ENCODE peak calls at places on chromosomes 6 and 20, in four cellular contexts. U is CD4-positive, CD25-positive, alpha-beta regulatory T cell; V is neural progenitor cell; P is A673. Q is an unnamed sample.

GRCh38 chr6:154440022-154440421 is 70.5 kb downstream of the CNKSR3 start:
- DNase-seq in V (no peak), U (no peak), P (no peak), Q (no peak)

GRCh38 chr20:63878855-63879254 is 13.8 kb downstream of the TPD52L2 start:
- DNase-seq in V (no peak), U (no peak), P (no peak), Q (no peak)

GRCh38 chr6:152094276-152094675 is 286.8 kb downstream of the ESR1 start:
- DNase-seq in V (no peak), U (no peak), P (no peak), Q (no peak)

GRCh38 chr6:151391021-151391470 is 313 bp downstream of the ZBTB2 start:
- DNase-seq in V (peak; percentile 85), P (peak; percentile 86), U (peak; percentile 87), Q (peak; percentile 78)

GRCh38 chr6:133551847-133552331 is 310.7 kb downstream of the EYA4 start:
- DNase-seq in U (no peak), P (peak; percentile 37), V (no peak), Q (no peak)

GRCh38 chr6:71326611-71327010 is 38.0 kb downstream of the OGFRL1 start:
- DNase-seq in U (no peak), P (no peak), V (no peak), Q (no peak)

GRCh38 chr20:36462440-36463211 is 78.7 kb upstream of the MYL9 start:
- DNase-seq in U (no peak), V (peak; percentile 51), P (no peak), Q (no peak)

GRCh38 chr6:79040083-79040482 is 38.0 kb downstream of the PHIP start:
- DNase-seq in V (no peak), P (peak; percentile 4), U (no peak), Q (no peak)

GRCh38 chr6:136860043-136860442 is 37.7 kb downstream of the PEX7 start:
- DNase-seq in U (no peak), V (no peak), P (no peak), Q (no peak)

GRCh38 chr20:56807118-56807517 is 178.0 kb downstream of the TFAP2C start:
- DNase-seq in U (no peak), P (no peak), V (peak; percentile 68), Q (no peak)

GRCh38 chr6:145688493-145688905 is 46.8 kb downstream of the EPM2A start:
- DNase-seq in V (no peak), U (no peak), P (no peak), Q (no peak)

GRCh38 chr6:90997076-90997475 is 410.2 kb upstream of the MAP3K7 start:
- DNase-seq in U (no peak), V (no peak), P (peak; percentile 7), Q (no peak)

GRCh38 chr6:106513813-106514212 is 115.5 kb downstream of the RTN4IP1 start:
- DNase-seq in P (peak; percentile 52), U (no peak), V (no peak), Q (no peak)

GRCh38 chr6:129111853-129112252 is 228.9 kb downstream of the LAMA2 start:
- DNase-seq in P (no peak), U (no peak), V (no peak), Q (no peak)

GRCh38 chr6:40540790-40541189 is 46.4 kb downstream of the LRFN2 start:
- DNase-seq in V (no peak), U (no peak), P (no peak), Q (no peak)

GRCh38 chr6:154951400-154952200 is 43.5 kb upstream of the TIAM2 start:
- DNase-seq in P (no peak), V (no peak), U (no peak), Q (no peak)

GRCh38 chr6:91970700-91971099 is 1383.8 kb upstream of the MAP3K7 start:
- DNase-seq in V (no peak), P (no peak), U (no peak), Q (no peak)

GRCh38 chr6:79946242-79946641 is 1.1 kb downstream of the ELOVL4 start:
- DNase-seq in U (peak; percentile 20), V (peak; percentile 78), P (peak; percentile 67), Q (no peak)

GRCh38 chr6:32840604-32841246 is 2.2 kb upstream of the TAP2 start:
- DNase-seq in U (peak; percentile 48), V (no peak), P (no peak), Q (no peak)

GRCh38 chr6:103872683-103873082 is 987.0 kb downstream of the HACE1 start:
- DNase-seq in V (peak; percentile 69), U (no peak), P (peak; percentile 45), Q (no peak)

GRCh38 chr20:37354210-37355195 is 8.6 kb downstream of the SRC start:
- DNase-seq in V (no peak), P (no peak), U (no peak), Q (no peak)

GRCh38 chr20:47493175-47493953 is 8.3 kb upstream of the NCOA3 start:
- DNase-seq in U (peak; percentile 20), V (no peak), P (peak; percentile 87), Q (no peak)

GRCh38 chr6:142087950-142088857 is 44.5 kb upstream of the GJE1 start:
- DNase-seq in V (peak; percentile 1), P (no peak), U (no peak), Q (no peak)

GRCh38 chr6:72999995-73000394 is 225.3 kb downstream of the KHDC1L start:
- DNase-seq in P (no peak), U (no peak), V (no peak), Q (no peak)

GRCh38 chr6:158322724-158323560 is 10.7 kb downstream of the TULP4 start:
- DNase-seq in P (peak; percentile 11), U (peak; percentile 39), V (no peak), Q (no peak)
- H3K4me3 ChIP-seq in P (no peak overlapping the region), U (peak overlapping the region; percentile 43), V (no peak overlapping the region), Q (no peak overlapping the region)

GRCh38 chr6:14655990-14656640 is 538.5 kb downstream of the CD83 start:
- DNase-seq in V (no peak), U (no peak), P (no peak), Q (no peak)
- H3K4me1 ChIP-seq in V (peaks cover 15% of the 10 kb centered on the region), U (peaks cover 13% of the 10 kb centered on the region), P (peaks cover 18% of the 10 kb centered on the region), Q (peaks cover 28% of the 10 kb centered on the region)

DNA sequence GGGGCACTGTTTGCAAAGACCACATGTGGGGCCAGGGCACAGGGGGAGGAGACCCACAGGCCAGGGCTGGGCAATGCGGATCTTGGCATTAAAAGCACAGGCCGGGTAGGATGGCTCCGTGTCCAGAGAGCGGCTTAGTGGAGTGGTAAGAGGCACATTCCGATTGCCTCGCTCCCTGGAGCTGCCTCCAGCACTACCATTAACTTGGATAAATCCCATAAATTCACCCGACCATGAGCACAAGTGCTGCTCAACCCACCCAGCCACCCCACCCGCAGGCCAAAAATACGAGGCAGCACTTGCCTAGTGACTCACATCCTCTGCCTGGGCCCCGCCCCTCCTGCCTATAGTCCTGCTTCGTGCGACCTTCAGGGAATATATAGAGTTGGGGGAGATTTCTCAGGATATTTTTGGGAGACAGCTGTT is 67.5 kb upstream of the QKI start:
- DNase-seq in V (peak; percentile 33), P (no peak), U (no peak), Q (no peak)
- H3K4me3 ChIP-seq in V (no peak overlapping the region), P (no peak overlapping the region), U (no peak overlapping the region), Q (no peak overlapping the region)

GRCh38 chr6:11368760-11369159 is 136.3 kb upstream of the NEDD9 start:
- DNase-seq in V (no peak), U (no peak), P (no peak), Q (no peak)
- H3K4me1 ChIP-seq in V (peaks cover 23% of the 10 kb centered on the region), U (peaks cover 27% of the 10 kb centered on the region), P (peaks cover 10% of the 10 kb centered on the region), Q (peaks cover 28% of the 10 kb centered on the region)

DNA sequence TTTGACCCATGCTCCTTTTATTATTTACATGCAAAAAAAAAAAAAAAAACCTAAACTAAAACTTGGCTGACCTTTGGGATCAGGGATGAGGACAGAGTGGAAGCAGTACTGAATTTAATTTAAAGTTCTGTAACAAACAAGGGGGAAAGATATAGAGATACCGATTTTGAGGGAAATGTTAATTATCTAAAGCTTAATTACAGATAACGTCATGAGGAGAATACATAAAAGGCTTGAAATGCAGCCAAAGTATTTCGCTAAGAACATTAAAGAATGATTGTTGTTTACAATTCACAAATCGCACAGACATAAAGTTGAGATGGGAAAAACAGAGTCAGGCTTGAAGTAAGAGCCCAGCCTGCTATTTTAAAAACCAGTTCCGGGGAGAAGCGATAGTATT is 208.1 kb upstream of the SASH1 start:
- DNase-seq in V (no peak), U (no peak), P (no peak), Q (no peak)
- H3K4me3 ChIP-seq in V (no peak overlapping the region), U (no peak overlapping the region), P (no peak overlapping the region), Q (no peak overlapping the region)